ENCODE peak calls at places on chromosomes 1 and 21, in five cellular contexts. S is heart right ventricle; B is lower lobe of right lung; K is CD4-positive, alpha-beta T cell; C is left ventricle myocardium inferior. P is an unnamed sample.

GRCh38 chr1:61056674-61057439 is 25.5 kb upstream of the NFIA start:
- DNase-seq in S (peak), C (peak), K (no peak), B (peak), P (peak)

GRCh38 chr1:42657981-42658879 is at the start of gene PPIH:
- DNase-seq in B (peak), S (peak), C (peak), K (peak), P (peak)

GRCh38 chr1:212218911-212219310 is 66.3 kb upstream of the PPP2R5A start:
- DNase-seq in B (no peak), S (no peak), C (no peak), K (no peak), P (no peak)

GRCh38 chr1:206579747-206580437 is 32.4 kb downstream of the EIF2D start:
- DNase-seq in K (peak), B (peak), C (peak), S (peak), P (no peak)

GRCh38 chr1:25083481-25084345 is 148.6 kb downstream of the SYF2 start:
- DNase-seq in B (no peak), K (no peak), C (no peak), S (no peak), P (peak)

GRCh38 chr1:162663086-162663485 is 30.8 kb downstream of the DDR2 start:
- DNase-seq in K (no peak), C (no peak), B (no peak), S (no peak), P (no peak)

GRCh38 chr1:156870734-156871133 is 10.1 kb downstream of the NTRK1 start:
- DNase-seq in K (no peak), B (no peak), S (no peak), C (no peak), P (no peak)

GRCh38 chr1:8482844-8483436 is 165.0 kb downstream of the SLC45A1 start:
- DNase-seq in C (no peak), B (no peak), K (no peak), S (no peak), P (no peak)

GRCh38 chr21:45478115-45478801 is 64.0 kb downstream of the SLC19A1 start:
- DNase-seq in S (peak), K (peak), B (peak), C (peak), P (peak)

GRCh38 chr1:39268112-39268581 is 63.7 kb downstream of the MACF1 start:
- DNase-seq in K (no peak), B (no peak), S (peak), C (no peak), P (no peak)

GRCh38 chr1:38025664-38026063 is 13.1 kb downstream of the UTP11 start:
- DNase-seq in K (no peak), C (no peak), B (no peak), S (no peak), P (no peak)

GRCh38 chr1:187396226-187396625 is 567.5 kb downstream of the PLA2G4A start:
- DNase-seq in S (no peak), C (no peak), B (no peak), K (no peak), P (no peak)

GRCh38 chr1:9242338-9242969 is 7.9 kb downstream of the H6PD start:
- DNase-seq in B (peak), C (peak), S (peak), K (no peak), P (no peak)

GRCh38 chr1:188904201-188904600 is 1573.5 kb downstream of the BRINP3 start:
- DNase-seq in S (no peak), B (no peak), K (no peak), C (no peak), P (no peak)

GRCh38 chr1:149931212-149931805 is 3.7 kb upstream of the SF3B4 start:
- DNase-seq in B (no peak), C (no peak), S (no peak), K (no peak), P (no peak)

GRCh38 chr1:243264718-243265117 is 8.9 kb downstream of the SDCCAG8 start:
- DNase-seq in S (no peak), K (no peak), C (no peak), B (no peak), P (no peak)

GRCh38 chr1:88741413-88741812 is 57.3 kb downstream of the PKN2 start:
- DNase-seq in C (no peak), K (no peak), S (no peak), B (no peak), P (no peak)

GRCh38 chr1:90821793-90822359 is 104.8 kb upstream of the BARHL2 start:
- DNase-seq in S (no peak), K (no peak), B (no peak), C (no peak), P (no peak)

GRCh38 chr1:78003070-78003751 is 1.5 kb upstream of the DNAJB4 start:
- DNase-seq in B (no peak), S (no peak), K (no peak), C (no peak), P (no peak)

GRCh38 chr1:214392246-214392645 is 111.3 kb downstream of the SMYD2 start:
- DNase-seq in S (no peak), K (no peak), B (no peak), C (no peak), P (no peak)

GRCh38 chr1:171794085-171794484 is 12.6 kb downstream of the METTL13 start:
- DNase-seq in C (no peak), B (no peak), K (no peak), S (no peak), P (no peak)

GRCh38 chr1:242187816-242188215 is 188.9 kb upstream of the MAP1LC3C start:
- DNase-seq in C (no peak), K (no peak), B (no peak), S (no peak), P (no peak)

GRCh38 chr1:242187171-242187570 is 188.3 kb upstream of the MAP1LC3C start:
- DNase-seq in K (no peak), S (no peak), C (no peak), B (no peak), P (no peak)

GRCh38 chr1:242185728-242186127 is 186.8 kb upstream of the MAP1LC3C start:
- DNase-seq in K (no peak), S (no peak), C (no peak), B (no peak), P (no peak)

GRCh38 chr1:242184955-242185354 is 186.1 kb upstream of the MAP1LC3C start:
- DNase-seq in S (no peak), B (no peak), K (no peak), C (no peak), P (no peak)

GRCh38 chr1:242189591-242189990 is 190.7 kb upstream of the MAP1LC3C start:
- DNase-seq in B (no peak), C (no peak), S (no peak), K (no peak), P (no peak)
- TF ChIP-seq CTCF in B (no peak), C (no peak), S (no peak), K (no peak), P (no peak)

GRCh38 chr1:247331526-247332214 is at the start of gene ZNF496:
- DNase-seq in K (peak), B (peak), C (peak), S (peak), P (peak)

GRCh38 chr1:247331172-247331525 is 518 bp downstream of the ZNF496 start:
- DNase-seq in S (peak), B (peak), K (peak), C (peak), P (peak)

GRCh38 chr1:247330548-247331171 is 1.0 kb downstream of the ZNF496 start:
- DNase-seq in S (no peak), B (no peak), C (no peak), K (no peak), P (peak)

GRCh38 chr1:247332901-247333361 is 1.3 kb upstream of the ZNF496 start:
- DNase-seq in K (no peak), C (no peak), B (peak), S (no peak), P (no peak)

DNA sequence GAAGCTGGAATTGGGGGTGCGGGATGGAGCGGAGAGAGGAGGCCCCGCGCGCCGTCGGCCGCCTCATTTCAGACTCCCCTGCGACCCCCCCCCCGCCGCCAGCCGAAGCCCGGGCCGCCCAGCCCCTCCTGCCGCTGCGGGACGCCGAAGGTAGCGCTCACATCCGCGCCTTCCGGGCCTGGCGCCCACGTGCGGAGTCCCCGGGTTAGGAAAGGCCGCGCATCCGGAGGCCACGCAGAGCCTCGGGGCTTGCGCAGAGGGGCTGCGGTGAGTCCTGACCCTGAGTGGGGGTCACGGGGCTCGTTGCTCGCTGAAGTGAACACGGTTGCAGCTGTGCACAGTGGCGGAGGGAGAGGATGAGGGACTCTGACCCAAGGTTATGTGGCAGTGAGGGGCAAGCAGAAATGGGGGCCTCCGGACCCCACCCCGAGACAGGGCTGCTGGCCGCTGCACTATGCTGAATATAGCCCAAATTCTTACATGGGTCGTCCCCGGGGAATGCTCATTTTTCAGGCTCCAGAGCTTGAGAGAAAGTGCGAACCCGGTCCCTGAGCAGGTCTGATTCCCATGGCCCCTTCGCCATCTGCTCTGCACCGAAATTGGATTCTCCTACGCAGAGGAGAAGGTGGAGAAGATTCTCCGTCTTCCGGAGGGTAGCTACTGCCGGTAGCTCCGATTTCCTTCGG is 691 bp upstream of the ZNF496 start:
- DNase-seq in C (peak), S (peak), K (peak), B (peak), P (peak)
- TF ChIP-seq CTCF in C (no peak), S (no peak), K (no peak), B (no peak), P (no peak)

GRCh38 chr21:28885853-28886177 is 106.9 kb downstream of the LTN1 start:
- DNase-seq in C (no peak), K (no peak), B (no peak), S (no peak), P (no peak)
- TF ChIP-seq CTCF in C (no peak), K (no peak), B (no peak), S (no peak), P (no peak)

GRCh38 chr1:192167941-192168685 is 9.9 kb downstream of the RGS18 start:
- DNase-seq in B (no peak), K (no peak), S (no peak), C (no peak), P (no peak)
- TF ChIP-seq CTCF in B (no peak), K (no peak), S (no peak), C (no peak), P (no peak)

DNA sequence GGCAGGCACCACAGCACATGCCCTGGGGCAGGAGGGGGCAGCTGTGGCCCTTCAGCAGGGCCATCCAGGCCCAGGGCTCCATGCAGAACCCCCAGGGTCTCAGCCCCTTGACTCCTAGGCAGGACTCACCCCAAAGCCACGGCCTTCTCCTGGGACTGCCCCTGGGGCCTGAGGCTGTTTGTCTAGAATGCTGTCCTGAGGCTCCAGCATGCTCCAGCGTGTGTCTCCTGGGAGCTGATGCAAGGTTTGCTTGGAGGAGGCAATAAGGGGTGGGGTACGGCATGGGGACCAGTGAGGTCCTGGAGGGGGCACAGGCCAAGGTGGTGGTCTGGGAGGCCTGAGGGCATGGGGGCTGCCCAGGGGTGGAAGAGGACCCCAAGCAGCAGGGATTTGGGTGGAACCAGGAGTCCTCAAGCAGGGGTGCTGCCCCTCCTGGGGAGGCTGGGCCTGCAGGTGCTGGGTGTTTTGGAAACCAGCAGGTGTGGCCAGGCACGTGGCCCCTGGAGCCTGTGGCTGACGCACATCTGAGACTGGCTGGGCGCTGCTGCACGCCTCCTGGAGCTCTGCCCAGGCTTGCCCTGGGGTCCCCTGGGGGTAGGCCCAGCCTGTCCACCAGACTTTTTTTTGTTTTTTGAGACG is 7.8 kb upstream of the CALML6 start:
- DNase-seq in C (no peak), B (peak), K (no peak), S (no peak), P (peak)
- TF ChIP-seq CTCF in C (no peak), B (no peak), K (no peak), S (no peak), P (no peak)

GRCh38 chr1:26159113-26160039 is 497 bp downstream of the FAM110D start:
- DNase-seq in S (peak), K (no peak), C (peak), B (no peak), P (no peak)

GRCh38 chr1:26163684-26164035 is 4.8 kb downstream of the FAM110D start:
- DNase-seq in S (no peak), B (no peak), C (no peak), K (no peak), P (no peak)

GRCh38 chr1:26162220-26162703 is 3.4 kb downstream of the FAM110D start:
- DNase-seq in K (no peak), S (no peak), B (no peak), C (no peak), P (no peak)

GRCh38 chr1:26160527-26161407 is 1.9 kb downstream of the FAM110D start:
- DNase-seq in S (peak), C (no peak), B (no peak), K (no peak), P (no peak)

DNA sequence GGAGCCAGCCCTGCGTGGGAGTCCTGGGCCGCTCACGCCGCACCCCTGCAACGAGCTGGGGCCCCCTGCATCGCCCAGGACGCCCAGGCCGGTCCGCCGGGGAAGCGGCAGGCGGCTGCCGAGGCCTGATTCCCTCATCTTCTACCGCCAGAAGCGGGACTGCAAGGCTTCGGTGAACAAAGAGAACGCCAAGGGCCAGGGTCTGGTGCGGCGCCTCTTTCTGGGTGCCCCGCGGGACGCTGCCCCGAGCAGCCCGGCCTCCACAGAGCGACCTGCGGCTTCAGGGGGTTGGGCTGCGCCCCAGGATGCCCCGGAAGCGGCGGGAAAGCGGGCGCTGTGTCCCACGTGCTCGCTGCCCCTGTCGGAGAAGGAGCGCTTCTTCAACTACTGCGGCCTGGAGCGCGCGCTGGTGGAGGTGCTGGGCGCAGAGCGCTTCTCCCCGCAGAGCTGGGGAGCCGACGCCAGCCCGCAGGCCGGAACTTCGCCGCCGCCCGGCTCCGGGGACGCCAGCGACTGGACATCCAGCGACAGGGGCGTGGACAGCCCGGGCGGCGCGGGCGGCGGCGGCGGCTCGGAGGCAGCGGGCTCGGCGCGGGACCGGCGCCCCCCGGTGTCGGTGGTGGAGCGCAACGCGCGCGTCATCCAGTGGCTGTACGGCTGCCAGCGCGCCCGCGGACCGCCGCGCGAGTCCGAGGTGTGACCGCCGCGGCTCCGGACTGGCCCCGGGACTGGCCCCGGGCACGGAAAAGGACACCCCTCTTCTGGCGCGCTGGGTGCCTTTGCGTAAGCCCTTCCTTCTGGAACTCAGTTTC is 2.7 kb downstream of the FAM110D start:
- DNase-seq in C (peak), K (peak), B (peak), S (peak), P (peak)
- TF ChIP-seq CTCF in C (peak), K (no peak), B (no peak), S (peak), P (no peak)

GRCh38 chr1:93255222-93256079 is 74.9 kb downstream of the CCDC18 start:
- DNase-seq in C (no peak), S (no peak), B (no peak), K (no peak), P (no peak)
- TF ChIP-seq CTCF in C (no peak), S (no peak), B (no peak), K (no peak), P (no peak)

P was measured in glutamatergic neuron.